ENCODE peak calls at places on chromosomes 1 and 21, in four cellular contexts. U, J, A and M are unnamed samples. For H3K4me1, the result is how much of the 10 kb centered on the place peaks cover.

GRCh38 chr1:86868477-86868876 is 45.4 kb downstream of the SELENOF start:
- DNase-seq in U (no peak), J (no peak), A (peak), M (no peak)

GRCh38 chr1:171910786-171911185 is 69.5 kb downstream of the DNM3 start:
- DNase-seq in U (no peak), J (no peak), A (no peak), M (no peak)

GRCh38 chr1:13813398-13814012 is 113.5 kb downstream of the PRDM2 start:
- DNase-seq in U (peak), J (peak), A (peak), M (peak)

GRCh38 chr1:246067432-246068021 is 439.6 kb downstream of the SMYD3 start:
- DNase-seq in U (no peak), J (no peak), A (peak), M (peak)

GRCh38 chr1:208203848-208204609 is 40.2 kb downstream of the PLXNA2 start:
- DNase-seq in U (no peak), J (no peak), A (peak), M (peak)

GRCh38 chr1:175757381-175758015 is 14.1 kb upstream of the TNR start:
- DNase-seq in U (no peak), J (peak), A (peak), M (peak)

GRCh38 chr1:52403566-52404115 is 582 bp downstream of the ORC1 start:
- DNase-seq in U (peak), J (peak), A (peak), M (peak)

GRCh38 chr1:64505232-64505943 is 35.5 kb downstream of the CACHD1 start:
- DNase-seq in U (peak), J (peak), A (no peak), M (peak)

GRCh38 chr1:163673756-163674155 is 352.0 kb downstream of the NUF2 start:
- DNase-seq in U (no peak), J (no peak), A (peak), M (no peak)

GRCh38 chr1:221987860-221988520 is 246.1 kb upstream of the DUSP10 start:
- DNase-seq in U (no peak), J (no peak), A (peak), M (peak)

GRCh38 chr21:33949516-33950424 is 34.2 kb upstream of the ATP5PO start:
- DNase-seq in U (no peak), J (no peak), A (no peak), M (no peak)

GRCh38 chr1:25566730-25567341 is 23.4 kb downstream of the LDLRAP1 start:
- DNase-seq in U (peak), J (no peak), A (peak), M (peak)

DNA sequence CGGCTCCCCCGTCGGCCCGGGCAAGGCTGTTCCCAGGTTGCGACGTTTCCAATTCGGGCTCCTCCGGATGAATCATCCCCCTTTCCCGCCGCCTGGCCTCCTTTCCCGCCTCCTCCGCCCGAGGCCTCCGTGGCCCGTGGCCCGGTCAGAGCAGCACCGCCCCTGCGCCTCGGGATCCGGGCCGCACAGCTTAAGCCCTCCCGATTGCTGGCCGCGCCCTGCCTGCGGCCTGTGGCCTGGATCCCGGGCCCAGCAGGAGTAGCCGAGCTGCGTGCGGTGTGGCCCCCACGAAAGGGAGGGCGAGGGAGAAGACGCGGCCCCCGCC is 1.1 kb downstream of the TMEM200B start:
- DNase-seq in U (peak), J (peak), A (peak), M (peak)
- H3K9ac ChIP-seq in U (no peak), J (peak), A (peak), M (peak)

DNA sequence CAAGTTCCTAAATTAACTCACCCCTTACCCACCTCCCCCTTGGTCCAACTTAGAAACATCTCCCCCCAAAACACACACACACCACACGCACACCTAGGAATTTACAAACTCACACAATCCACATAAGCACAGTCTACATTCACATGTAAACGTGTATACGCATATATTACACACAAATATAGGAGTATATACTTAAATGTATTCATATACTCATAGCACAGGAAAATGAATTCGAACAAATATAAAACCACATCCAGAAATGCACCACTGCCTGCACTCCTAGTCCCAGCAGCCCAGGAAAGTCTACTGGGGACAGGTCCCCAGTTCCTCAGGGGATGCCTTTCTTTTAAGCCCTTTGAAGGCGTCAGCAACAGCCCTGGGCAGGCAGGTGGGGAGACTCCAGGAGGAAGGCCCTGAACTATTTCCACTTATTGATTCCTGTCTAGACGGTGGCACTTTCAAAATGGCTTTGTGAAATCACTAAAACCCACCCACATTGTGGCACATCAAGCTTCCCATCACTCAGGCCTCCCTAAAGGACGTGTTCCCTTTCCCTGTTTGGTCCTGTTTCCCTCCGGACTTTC is 3.1 kb upstream of the DMBX1 start:
- DNase-seq in U (no peak), J (no peak), A (no peak), M (no peak)
- H3K27ac ChIP-seq in U (no peak), J (no peak), A (no peak), M (no peak)

GRCh38 chr1:29630756-29631155 is 394.4 kb downstream of the PTPRU start:
- DNase-seq in U (no peak), J (no peak), A (no peak), M (peak)
- H3K4me1 ChIP-seq in U (under half), J (under half), A (under half), M (under half)

GRCh38 chr1:117812868-117813511 is 116.4 kb downstream of the GDAP2 start:
- DNase-seq in U (no peak), J (no peak), A (peak), M (no peak)
- H3K9ac ChIP-seq in U (no peak), J (no peak), A (no peak), M (no peak)

GRCh38 chr21:25767921-25768320 is 33.1 kb downstream of the GABPA start:
- DNase-seq in U (no peak), J (no peak), A (no peak), M (no peak)
- H3K27ac ChIP-seq in U (no peak), J (no peak), A (no peak), M (no peak)

GRCh38 chr1:30446100-30446499 is 277.3 kb downstream of the MATN1 start:
- DNase-seq in U (no peak), J (no peak), A (no peak), M (peak)
- H3K4me1 ChIP-seq in U (under half), J (under half), A (under half), M (under half)

DNA sequence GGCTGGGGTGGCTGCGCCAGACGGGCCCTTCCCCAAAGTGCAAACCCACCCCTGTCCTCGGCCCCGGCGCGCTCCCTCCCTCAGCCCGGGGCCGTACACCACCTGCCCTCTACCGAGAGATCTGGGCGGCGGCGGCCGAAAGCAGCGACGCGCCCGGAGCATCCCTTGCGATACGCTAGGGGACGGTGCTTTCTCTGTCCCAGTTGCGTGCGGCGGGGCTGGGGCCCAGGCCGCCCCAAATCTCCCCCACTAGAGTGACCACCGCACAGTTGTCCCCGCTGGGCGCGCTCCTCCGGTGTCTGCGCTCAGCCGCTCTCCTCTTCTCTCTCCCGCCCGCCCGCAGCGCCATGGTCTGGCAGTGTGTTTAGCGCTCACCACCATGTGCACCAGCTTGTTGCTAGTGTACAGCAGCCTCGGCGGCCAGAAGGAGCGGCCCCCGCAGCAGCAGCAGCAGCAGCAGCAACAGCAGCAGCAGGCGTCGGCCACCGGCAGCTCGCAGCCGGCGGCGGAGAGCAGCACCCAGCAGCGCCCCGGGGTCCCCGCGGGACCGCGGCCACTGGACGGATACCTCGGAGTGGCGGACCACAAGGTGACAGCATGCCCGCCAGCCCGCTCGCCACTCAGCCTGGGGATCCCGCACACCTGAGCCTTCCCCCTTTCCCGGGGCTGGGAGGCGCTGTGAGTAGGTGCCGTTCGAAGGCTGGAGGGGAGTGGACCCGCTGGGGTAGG is 1.0 kb downstream of the ST6GALNAC5 start:
- DNase-seq in U (peak), J (peak), A (peak), M (peak)
- H3K9ac ChIP-seq in U (peak), J (peak), A (peak), M (peak)

DNA sequence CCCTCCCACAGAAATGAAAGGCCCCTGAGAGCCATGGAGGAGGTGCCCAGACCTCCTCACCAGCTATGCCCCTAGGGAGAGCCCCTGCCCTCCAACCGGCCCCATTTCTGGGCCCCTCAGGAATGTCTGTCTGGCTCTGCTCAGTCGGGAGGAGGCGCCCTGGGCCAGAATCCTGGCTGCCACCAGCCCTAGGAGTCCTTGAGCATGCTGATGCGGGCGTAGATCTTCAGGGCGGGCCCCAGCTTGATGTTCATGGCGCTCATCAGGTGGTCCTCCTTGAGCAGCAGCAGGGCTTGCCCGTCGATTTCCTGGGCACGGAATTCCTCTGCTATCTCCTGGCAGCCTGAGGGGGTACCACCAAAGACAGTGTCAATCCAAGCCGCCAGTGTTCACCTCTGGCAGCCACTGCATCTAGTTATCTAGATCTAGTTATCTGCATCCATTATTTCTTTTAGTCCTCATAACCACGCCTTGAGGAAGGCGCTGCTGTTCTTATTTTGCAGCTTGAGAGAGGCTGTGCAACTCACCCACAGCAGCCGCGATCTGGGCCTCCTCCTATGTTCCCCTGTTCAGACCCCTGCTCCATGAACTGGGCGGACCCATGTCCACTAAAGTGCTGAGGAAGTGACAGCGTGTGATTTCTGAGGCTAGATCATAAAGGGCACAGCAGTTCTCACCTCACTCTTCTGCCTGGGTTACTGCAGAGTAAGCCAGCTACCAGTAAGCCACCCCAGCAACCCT is 3.9 kb upstream of the A3GALT2 start:
- DNase-seq in U (no peak), J (no peak), A (no peak), M (no peak)
- H3K27ac ChIP-seq in U (no peak), J (no peak), A (no peak), M (peak)

DNA sequence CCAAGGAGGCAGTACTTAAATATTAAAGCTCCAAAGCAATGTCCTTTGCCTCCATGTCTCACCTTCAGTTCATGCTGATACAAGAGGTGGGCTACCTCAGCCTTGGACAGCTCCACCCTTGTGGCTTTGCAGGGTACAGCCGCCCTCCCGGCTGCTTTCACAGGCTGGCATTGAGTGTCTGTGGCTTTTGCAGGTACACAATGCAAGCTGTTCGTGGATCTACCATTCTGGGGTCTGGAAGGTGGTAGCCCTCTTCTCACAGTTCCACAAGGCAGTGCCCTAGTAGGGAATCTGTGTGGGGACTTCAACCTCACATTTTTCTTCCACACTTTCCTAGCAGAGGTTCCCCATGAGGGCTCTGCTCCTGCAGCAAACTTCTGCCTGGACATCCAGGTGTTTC is 324.8 kb downstream of the COL11A1 start:
- DNase-seq in U (no peak), J (no peak), A (no peak), M (no peak)
- H3K4me1 ChIP-seq in U (under half), J (under half), A (under half), M (under half)

DNA sequence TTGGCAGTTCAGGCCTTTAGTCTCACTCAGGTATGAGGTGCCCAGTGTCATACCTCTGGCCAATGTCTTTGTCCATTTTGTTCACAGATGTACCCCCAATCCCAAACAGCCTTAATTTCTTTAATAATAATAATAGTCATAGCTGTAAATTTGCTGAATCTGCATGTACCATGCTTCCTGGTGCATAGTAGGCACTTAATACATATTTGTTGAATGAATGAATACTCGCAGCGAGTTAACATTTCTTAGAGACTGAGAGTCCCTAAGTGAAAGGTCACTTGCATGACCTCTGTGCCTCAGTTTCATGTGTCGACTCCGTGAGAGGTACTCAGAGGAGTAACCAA is 12.5 kb downstream of the ALPL start:
- DNase-seq in U (no peak), J (no peak), A (no peak), M (no peak)
- H3K9ac ChIP-seq in U (no peak), J (no peak), A (no peak), M (no peak)